ENCODE peak calls at places on chromosomes 2 and 18, in six cellular contexts. O, H, X, V, P and E are unnamed samples.

GRCh38 chr2:61178603-61179545 is 16.9 kb downstream of the C2orf74 start:
- DNase-seq in X (no peak), P (peak), O (no peak), H (peak), V (no peak), E (no peak)

GRCh38 chr2:177989029-177989885 is 83.3 kb downstream of the PDE11A start:
- DNase-seq in X (no peak), P (no peak), O (no peak), H (peak), V (no peak), E (no peak)

GRCh38 chr2:71226391-71226964 is 425 bp downstream of the PAIP2B start:
- DNase-seq in O (no peak), H (peak), P (peak), X (no peak), V (no peak), E (no peak)

GRCh38 chr2:105287692-105288091 is 41.8 kb downstream of the TGFBRAP1 start:
- DNase-seq in O (peak), X (no peak), P (peak), H (peak), V (no peak), E (no peak)

GRCh38 chr2:197628043-197628500 is 47.3 kb downstream of the RFTN2 start:
- DNase-seq in P (no peak), O (no peak), V (no peak), H (peak), X (no peak), E (no peak)

GRCh38 chr18:55322176-55322735 is 265.7 kb downstream of the TCF4 start:
- DNase-seq in X (no peak), H (peak), O (no peak), V (no peak), P (no peak), E (peak)

GRCh38 chr2:27628767-27629709 is at the start of the genes CCDC121 and GPN1:
- DNase-seq in H (peak), V (peak), O (peak), X (peak), P (peak), E (peak)

GRCh38 chr2:120205901-120206581 is 17.2 kb downstream of the TMEM185B start:
- DNase-seq in O (no peak), P (peak), X (no peak), V (no peak), H (peak), E (no peak)

GRCh38 chr2:144086965-144087364 is 433.0 kb downstream of the ZEB2 start:
- DNase-seq in O (no peak), P (no peak), V (no peak), X (no peak), H (peak), E (no peak)

GRCh38 chr2:183070942-183071844 is 7.4 kb upstream of the DUSP19 start:
- DNase-seq in H (peak), O (peak), P (peak), X (no peak), V (no peak), E (no peak)

GRCh38 chr18:13302611-13303267 is 84.2 kb downstream of the LDLRAD4 start:
- DNase-seq in P (no peak), V (no peak), X (no peak), O (no peak), H (no peak), E (no peak)